ENCODE peak calls at places on chromosomes 13 and 19, in nine cellular contexts. A is SK-N-MC, U is astrocyte, J is hepatocyte, Y is GM12878, P is endothelial cell of umbilical vein, T is GM23248, K is PC-3, V is H1. H is an unnamed sample. For H3K36me3, the result is how much of the 10 kb centered on the place peaks cover.

GRCh38 chr19:42942187-42942789 is 5.3 kb upstream of the PSG7 start:
- DNase-seq in A (no peak), U (peak), J (no peak), Y (no peak), P (no peak), T (peak), K (peak), V (no peak), H (peak)

GRCh38 chr19:892243-892996 is 567 bp downstream of the MED16 start:
- DNase-seq in A (no peak), U (no peak), J (no peak), Y (no peak), P (no peak), T (peak), K (no peak), V (no peak), H (peak)

GRCh38 chr19:41219924-41220567 is 1.0 kb downstream of the AXL start:
- DNase-seq in A (no peak), U (peak), J (peak), Y (no peak), P (no peak), T (peak), K (peak), V (no peak), H (no peak)

GRCh38 chr19:34275705-34276104 is 21.4 kb downstream of the GARRE1 start:
- DNase-seq in A (no peak), U (no peak), J (no peak), Y (no peak), P (no peak), T (no peak), K (no peak), V (no peak), H (no peak)

GRCh38 chr13:64413529-64413928 is 2816.6 kb downstream of the PCDH9 start:
- DNase-seq in A (no peak), U (no peak), J (no peak), Y (no peak), P (no peak), T (no peak), K (no peak), V (no peak), H (no peak)

GRCh38 chr13:27168870-27169525 is 2.6 kb downstream of the USP12 start:
- DNase-seq in A (no peak), U (no peak), J (peak), Y (no peak), P (peak), T (peak), K (peak), V (no peak), H (no peak)

GRCh38 chr13:63024458-63024857 is 1608.8 kb upstream of the PCDH20 start:
- DNase-seq in A (no peak), U (no peak), J (peak), Y (no peak), P (no peak), T (no peak), K (no peak), V (no peak), H (no peak)

GRCh38 chr19:39145180-39145953 is 19.8 kb downstream of the PAK4 start:
- DNase-seq in A (no peak), U (no peak), J (peak), Y (no peak), P (no peak), T (no peak), K (no peak), V (no peak), H (no peak)

GRCh38 chr19:38362076-38362945 is 12.1 kb upstream of the PSMD8 start:
- DNase-seq in A (no peak), U (peak), J (peak), Y (no peak), P (peak), T (peak), K (peak), V (peak), H (peak)

GRCh38 chr13:106163426-106163825 is 372.0 kb downstream of the EFNB2 start:
- DNase-seq in A (no peak), U (no peak), J (no peak), Y (no peak), P (peak), T (no peak), K (peak), V (no peak), H (no peak)

GRCh38 chr13:102571075-102571474 is 25.7 kb upstream of the TPP2 start:
- DNase-seq in A (no peak), U (no peak), J (no peak), Y (no peak), P (no peak), T (peak), K (peak), V (no peak), H (peak)

GRCh38 chr13:83515267-83515666 is 367.0 kb downstream of the SLITRK1 start:
- DNase-seq in A (no peak), U (peak), J (no peak), Y (no peak), P (no peak), T (peak), K (peak), V (no peak), H (no peak)

GRCh38 chr13:22926176-22927007 is 254.4 kb upstream of the SGCG start:
- DNase-seq in A (no peak), U (peak), J (peak), Y (no peak), P (no peak), T (peak), K (no peak), V (peak), H (no peak)

GRCh38 chr19:48613852-48614435 is 932 bp downstream of the FAM83E start:
- DNase-seq in A (no peak), U (no peak), J (no peak), Y (no peak), P (no peak), T (peak), K (no peak), V (no peak), H (no peak)

GRCh38 chr19:28196961-28197360 is 1016.0 kb downstream of the UQCRFS1 start:
- DNase-seq in A (no peak), U (no peak), J (no peak), Y (no peak), P (no peak), T (no peak), K (no peak), V (no peak), H (no peak)

GRCh38 chr19:11737964-11738745 is 591 bp downstream of the ZNF823 start:
- DNase-seq in A (no peak), U (no peak), J (peak), Y (no peak), P (peak), T (peak), K (peak), V (peak), H (peak)

GRCh38 chr13:111006508-111007031 is 91.7 kb upstream of the ANKRD10 start:
- DNase-seq in A (no peak), U (peak), J (peak), Y (no peak), P (peak), T (peak), K (no peak), V (no peak), H (peak)

GRCh38 chr13:35479223-35479536 is 2.7 kb upstream of the MAB21L1 start:
- DNase-seq in A (no peak), U (no peak), J (no peak), Y (no peak), P (no peak), T (no peak), K (no peak), V (no peak), H (no peak)

GRCh38 chr13:35474551-35474950 is 1.9 kb downstream of the MAB21L1 start:
- DNase-seq in A (no peak), U (no peak), J (no peak), Y (no peak), P (no peak), T (peak), K (no peak), V (no peak), H (no peak)

GRCh38 chr13:35475131-35475959 is 1.1 kb downstream of the MAB21L1 start:
- DNase-seq in A (no peak), U (peak), J (peak), Y (no peak), P (peak), T (peak), K (no peak), V (peak), H (peak)

GRCh38 chr13:35478384-35479222 is 2.1 kb upstream of the MAB21L1 start:
- DNase-seq in A (no peak), U (no peak), J (no peak), Y (no peak), P (no peak), T (no peak), K (no peak), V (peak), H (no peak)

DNA sequence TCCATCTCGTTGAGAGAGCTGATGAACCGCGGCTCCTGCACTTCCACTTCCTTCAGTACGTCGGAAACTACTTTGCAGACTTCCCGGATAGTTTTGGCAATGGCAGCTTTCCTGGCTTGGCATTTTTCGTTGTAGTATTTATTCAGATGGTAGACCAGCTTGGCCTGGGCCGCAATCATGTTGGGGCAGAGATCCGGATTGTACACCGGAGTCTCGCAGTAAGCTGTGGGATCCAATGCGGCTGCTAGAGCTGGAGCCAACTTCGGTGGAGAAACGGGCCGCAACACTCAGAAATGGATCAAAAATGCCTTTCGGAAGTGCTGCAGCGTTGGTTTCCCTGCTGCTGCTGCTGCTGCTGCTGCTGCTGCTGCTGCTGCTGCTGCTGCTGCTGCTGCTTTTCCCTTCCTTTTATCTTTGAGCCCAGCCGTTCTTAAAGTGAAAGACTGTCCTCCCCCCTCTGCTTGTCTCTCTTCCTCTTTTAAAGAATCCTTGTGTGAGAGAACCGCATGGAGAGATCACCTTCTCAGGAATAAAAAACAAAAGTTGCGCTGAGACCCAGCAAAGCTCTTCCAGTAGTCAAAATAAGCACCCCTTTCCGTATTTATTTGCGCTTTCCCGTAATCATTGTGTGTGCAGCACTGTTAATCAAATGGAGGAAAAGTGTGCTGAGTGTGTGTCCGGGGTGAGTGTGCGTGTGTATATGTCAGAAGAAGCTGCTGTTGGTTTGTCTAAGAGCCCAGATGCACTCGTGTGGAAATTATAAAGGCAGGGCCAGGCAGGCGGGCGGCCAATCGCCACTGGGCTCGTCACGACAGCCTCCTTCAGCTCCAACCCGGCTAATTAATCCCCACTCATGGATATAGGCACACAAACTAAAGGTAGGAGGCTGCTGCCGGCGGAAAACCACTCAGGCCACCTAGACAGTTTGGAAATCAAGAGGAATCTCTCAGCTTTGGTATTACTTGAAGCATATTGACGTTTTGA is at the start of gene MAB21L1:
- DNase-seq in A (no peak), U (peak), J (peak), Y (no peak), P (peak), T (peak), K (no peak), V (peak), H (no peak)
- H3K27ac ChIP-seq in A (no peak), U (peak), J (peak), Y (no peak), P (no peak), T (peak), K (no peak), V (no peak), H (no peak)

GRCh38 chr19:2810141-2811091 is 9.3 kb upstream of the ZNF554 start:
- DNase-seq in A (no peak), U (no peak), J (no peak), Y (no peak), P (no peak), T (no peak), K (no peak), V (no peak), H (no peak)

GRCh38 chr19:2807379-2808128 is 12.1 kb upstream of the ZNF554 start:
- DNase-seq in A (no peak), U (no peak), J (no peak), Y (no peak), P (no peak), T (no peak), K (no peak), V (no peak), H (no peak)

GRCh38 chr19:2811221-2811722 is 8.4 kb upstream of the ZNF554 start:
- DNase-seq in A (no peak), U (no peak), J (peak), Y (no peak), P (no peak), T (no peak), K (no peak), V (no peak), H (no peak)

GRCh38 chr19:2808129-2808941 is 11.3 kb upstream of the ZNF554 start:
- DNase-seq in A (no peak), U (no peak), J (no peak), Y (no peak), P (no peak), T (no peak), K (no peak), V (no peak), H (no peak)

GRCh38 chr19:2809387-2810140 is 10.1 kb upstream of the ZNF554 start:
- DNase-seq in A (no peak), U (no peak), J (no peak), Y (no peak), P (no peak), T (no peak), K (no peak), V (no peak), H (no peak)
- H3K36me3 ChIP-seq in A (under half), U (under half), J (under half), Y (half or more), P (under half), T (under half), K (under half), V (half or more), H (under half)

GRCh38 chr19:7915250-7916136 is 863 bp downstream of the TGFBR3L start:
- DNase-seq in A (no peak), U (no peak), J (no peak), Y (no peak), P (no peak), T (no peak), K (no peak), V (no peak), H (no peak)

GRCh38 chr19:7916137-7916907 is 1.7 kb downstream of the TGFBR3L start:
- DNase-seq in A (no peak), U (no peak), J (peak), Y (no peak), P (no peak), T (peak), K (peak), V (peak), H (peak)

GRCh38 chr19:7917292-7918061 is 2.7 kb upstream of the SNAPC2 start:
- DNase-seq in A (no peak), U (peak), J (peak), Y (no peak), P (peak), T (peak), K (peak), V (peak), H (peak)

GRCh38 chr19:7918615-7919421 is 1.3 kb upstream of the SNAPC2 start:
- DNase-seq in A (no peak), U (no peak), J (no peak), Y (no peak), P (no peak), T (no peak), K (no peak), V (no peak), H (no peak)

DNA sequence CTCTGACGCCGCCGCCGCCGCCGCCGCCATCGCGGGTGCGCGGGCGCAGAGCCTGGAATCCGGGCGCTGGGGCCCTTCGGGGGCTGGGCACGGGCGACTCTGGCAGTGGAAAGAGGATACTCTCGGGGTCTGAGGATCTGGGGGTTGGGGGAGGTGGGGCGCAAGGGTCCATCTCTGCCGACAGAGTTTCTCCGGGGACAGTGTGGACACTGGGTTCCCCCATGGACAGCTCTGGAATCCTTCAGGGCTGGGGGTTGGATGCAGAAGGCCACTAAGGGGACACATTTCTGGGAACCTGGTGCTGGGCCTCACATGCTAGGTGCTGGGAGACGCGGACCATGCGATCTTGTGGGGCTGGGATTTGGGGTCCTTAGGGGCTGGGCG is 2.3 kb downstream of the TGFBR3L start:
- DNase-seq in A (no peak), U (no peak), J (no peak), Y (no peak), P (no peak), T (no peak), K (no peak), V (no peak), H (no peak)
- TF ChIP-seq EZH2 in A (no peak), U (peak), J (peak), Y (no peak), P (peak), T (no peak), K (no peak), V (peak), H (no peak)

GRCh38 chr13:98370261-98370660 is 193.2 kb upstream of the RNF113B start:
- DNase-seq in A (no peak), U (no peak), J (no peak), Y (no peak), P (no peak), T (no peak), K (no peak), V (peak), H (no peak)

GRCh38 chr13:98370806-98371553 is 193.9 kb upstream of the RNF113B start:
- DNase-seq in A (no peak), U (peak), J (peak), Y (no peak), P (no peak), T (peak), K (no peak), V (peak), H (peak)

GRCh38 chr13:98372886-98373285 is 195.8 kb upstream of the RNF113B start:
- DNase-seq in A (no peak), U (peak), J (no peak), Y (no peak), P (no peak), T (no peak), K (no peak), V (no peak), H (no peak)

GRCh38 chr13:98374750-98375149 is 197.7 kb upstream of the RNF113B start:
- DNase-seq in A (no peak), U (no peak), J (no peak), Y (no peak), P (no peak), T (no peak), K (no peak), V (no peak), H (no peak)

GRCh38 chr13:98371624-98372023 is 194.6 kb upstream of the RNF113B start:
- DNase-seq in A (no peak), U (no peak), J (no peak), Y (no peak), P (no peak), T (no peak), K (no peak), V (no peak), H (no peak)
- H3K27ac ChIP-seq in A (no peak), U (peak), J (peak), Y (no peak), P (no peak), T (peak), K (no peak), V (no peak), H (no peak)

H was measured in A673.